ENCODE peak calls at places on chromosomes 3 and 15, in five cellular contexts. M is NCI-H510A treated with DMSO at 0.1 percent for 48 hours; A is naive thymus-derived CD8-positive, alpha-beta T cell; N is EL; Q is HFF-Myc. J is an unnamed sample.

GRCh38 chr3:50392101-50392715 is 32.9 kb upstream of the TMEM115 start:
- DNase-seq in M (no peak), A (no peak), N (no peak), Q (no peak), J (no peak)

GRCh38 chr15:77634266-77634962 is 1.7 kb upstream of the LINGO1 start:
- DNase-seq in M (no peak), A (peak; percentile 22), N (peak; percentile 43), Q (no peak), J (peak; percentile 26)

GRCh38 chr3:24296441-24297205 is 198.0 kb downstream of the THRB start:
- DNase-seq in M (no peak), A (no peak), N (peak; percentile 13), Q (no peak), J (no peak)

GRCh38 chr3:65342084-65342683 is 654.4 kb upstream of the ADAMTS9 start:
- DNase-seq in M (peak; percentile 3), A (no peak), N (peak; percentile 52), Q (no peak), J (no peak)

GRCh38 chr3:25573386-25574171 is 91.1 kb downstream of the TOP2B start:
- DNase-seq in M (no peak), A (no peak), N (peak; percentile 93), Q (no peak), J (no peak)

GRCh38 chr15:52082197-52083036 is 30.2 kb downstream of the BCL2L10 start:
- DNase-seq in M (no peak), A (no peak), N (no peak), Q (no peak), J (no peak)

GRCh38 chr15:62021991-62022600 is 38.2 kb downstream of the VPS13C start:
- DNase-seq in M (no peak), A (no peak), N (no peak), Q (no peak), J (no peak)

GRCh38 chr3:15273214-15273613 is 59.2 kb downstream of the SH3BP5 start:
- DNase-seq in M (no peak), A (no peak), N (no peak), Q (no peak), J (no peak)

GRCh38 chr3:359672-360071 is 163.1 kb downstream of the CHL1 start:
- DNase-seq in M (no peak), A (no peak), N (no peak), Q (no peak), J (no peak)

GRCh38 chr3:195739561-195740111 is 18.9 kb downstream of the MUC20 start:
- DNase-seq in M (no peak), A (no peak), N (no peak), Q (no peak), J (no peak)

GRCh38 chr15:37099321-37100108 is 834 bp downstream of the MEIS2 start:
- DNase-seq in M (peak; percentile 12), A (no peak), N (peak; percentile 48), Q (no peak), J (no peak)

GRCh38 chr3:157542711-157543485 is 39.7 kb upstream of the VEPH1 start:
- DNase-seq in M (peak; percentile 49), A (no peak), N (peak; percentile 79), Q (no peak), J (no peak)

GRCh38 chr15:69997701-69998273 is 99.9 kb downstream of the TLE3 start:
- DNase-seq in M (peak; percentile 58), A (no peak), N (peak; percentile 57), Q (peak; percentile 10), J (peak; percentile 80)

GRCh38 chr3:171317133-171317532 is 143.1 kb downstream of the TNIK start:
- DNase-seq in M (no peak), A (no peak), N (no peak), Q (no peak), J (peak; percentile 38)

GRCh38 chr3:41330465-41330864 is 131.2 kb downstream of the CTNNB1 start:
- DNase-seq in M (no peak), A (no peak), N (peak; percentile 31), Q (no peak), J (no peak)

GRCh38 chr15:39969871-39970270 is 36.0 kb downstream of the EIF2AK4 start:
- DNase-seq in M (no peak), A (no peak), N (peak; percentile 60), Q (no peak), J (no peak)

GRCh38 chr3:165211749-165212148 is 15.6 kb upstream of the SLITRK3 start:
- DNase-seq in M (peak; percentile 73), A (no peak), N (no peak), Q (no peak), J (no peak)

GRCh38 chr3:12339701-12340480 is 51.0 kb downstream of the PPARG start:
- DNase-seq in M (no peak), A (no peak), N (no peak), Q (no peak), J (no peak)

GRCh38 chr15:92714457-92715401 is 59.2 kb upstream of the FAM174B start:
- DNase-seq in M (peak; percentile 71), A (peak; percentile 82), N (peak; percentile 74), Q (peak; percentile 30), J (no peak)

GRCh38 chr3:138249636-138250035 is 62.5 kb downstream of the ARMC8 start:
- DNase-seq in M (no peak), A (no peak), N (no peak), Q (no peak), J (no peak)

GRCh38 chr15:71133734-71134464 is 18.6 kb downstream of the THSD4 start:
- DNase-seq in M (no peak), A (no peak), N (no peak), Q (no peak), J (no peak)

GRCh38 chr3:151268267-151269235 is 9.8 kb downstream of the P2RY14 start:
- DNase-seq in M (peak; percentile 32), A (peak; percentile 71), N (no peak), Q (no peak), J (peak; percentile 3)

GRCh38 chr15:45802140-45802539 is 167.3 kb downstream of the SQOR start:
- DNase-seq in M (peak; percentile 39), A (no peak), N (no peak), Q (no peak), J (peak; percentile 96)

GRCh38 chr3:177419904-177420601 is 222.8 kb upstream of the TBL1XR1 start:
- DNase-seq in M (no peak), A (no peak), N (no peak), Q (no peak), J (no peak)

GRCh38 chr15:78750566-78750965 is 60.7 kb downstream of the ADAMTS7 start:
- DNase-seq in M (no peak), A (no peak), N (no peak), Q (no peak), J (no peak)

GRCh38 chr3:4978259-4978965 is 825 bp upstream of the BHLHE40 start:
- DNase-seq in M (peak; percentile 66), A (peak; percentile 55), N (peak; percentile 99), Q (peak; percentile 79), J (peak; percentile 79)

GRCh38 chr15:70243686-70244540 is 146.2 kb upstream of the TLE3 start:
- DNase-seq in M (no peak), A (no peak), N (no peak), Q (no peak), J (no peak)

GRCh38 chr3:29649815-29650547 is 369.1 kb downstream of the RBMS3 start:
- DNase-seq in M (peak; percentile 24), A (no peak), N (peak; percentile 45), Q (no peak), J (no peak)

GRCh38 chr3:30368978-30369377 is 237.4 kb upstream of the TGFBR2 start:
- DNase-seq in M (no peak), A (no peak), N (peak; percentile 52), Q (peak; percentile 45), J (no peak)

GRCh38 chr15:87322223-87322622 is 934.3 kb downstream of the NTRK3 start:
- DNase-seq in M (no peak), A (no peak), N (no peak), Q (no peak), J (no peak)

J was measured in DMS153.